ENCODE peak calls at places on chromosome X, in five cellular contexts. O is AG08396; B is activated T-helper 1 cell treated with anti-CD3 and anti-CD28 coated beads, Interleukin-2, amount 50 U/mL, for 16 hours; E is midbrain; I is stimulated activated CD4-positive, alpha-beta T cell treated with anti-CD3 and anti-CD28 coated beads, Interleukin-1b, Interleukin-23, amount 100 ng/mL, for 48 hours. T is an unnamed sample.

GRCh38 chrX:75067931-75068330 is 88.2 kb downstream of the ABCB7 start:
- DNase-seq in O (no peak), B (no peak), E (no peak), I (peak), T (peak)

GRCh38 chrX:147736045-147736444 is 175.7 kb upstream of the FMR1 start:
- DNase-seq in O (no peak), B (no peak), E (no peak), I (no peak), T (no peak)

GRCh38 chrX:105315301-105315700 is 94.8 kb upstream of the TEX13A start:
- DNase-seq in O (no peak), B (no peak), E (no peak), I (no peak), T (no peak)

GRCh38 chrX:16839852-16840460 is 30.2 kb downstream of the RBBP7 start:
- DNase-seq in O (peak), B (no peak), E (no peak), I (peak), T (peak)

GRCh38 chrX:43446752-43447151 is 209.3 kb upstream of the MAOA start:
- DNase-seq in O (no peak), B (no peak), E (no peak), I (no peak), T (no peak)

GRCh38 chrX:16876696-16877095 is 6.5 kb upstream of the RBBP7 start:
- DNase-seq in O (no peak), B (no peak), E (no peak), I (no peak), T (no peak)

GRCh38 chrX:129738466-129739308 is at the start of gene XPNPEP2:
- DNase-seq in O (peak), B (no peak), E (no peak), I (no peak), T (no peak)

GRCh38 chrX:129534816-129535578 is 5.1 kb upstream of the OCRL start:
- DNase-seq in O (peak), B (no peak), E (no peak), I (no peak), T (no peak)

GRCh38 chrX:99095965-99096364 is 1314.1 kb downstream of the PCDH19 start:
- DNase-seq in O (no peak), B (no peak), E (no peak), I (no peak), T (no peak)

GRCh38 chrX:13110427-13111324 is 66.3 kb upstream of the FAM9C start:
- DNase-seq in O (peak), B (no peak), E (peak), I (no peak), T (peak)

GRCh38 chrX:133151320-133151719 is 54.4 kb upstream of the USP26 start:
- DNase-seq in O (no peak), B (no peak), E (no peak), I (no peak), T (no peak)

GRCh38 chrX:8728932-8729331 is 3.0 kb downstream of the ANOS1 start:
- DNase-seq in O (no peak), B (no peak), E (no peak), I (no peak), T (no peak)

GRCh38 chrX:150240643-150240970 is 122.5 kb upstream of the MAMLD1 start:
- DNase-seq in O (no peak), B (no peak), E (no peak), I (no peak), T (no peak)

GRCh38 chrX:103464071-103464773 is 55.1 kb downstream of the RAB40A start:
- DNase-seq in O (peak), B (no peak), E (peak), I (no peak), T (peak)

GRCh38 chrX:136909706-136910564 is 29.4 kb upstream of the RBMX start:
- DNase-seq in O (peak), B (peak), E (peak), I (peak), T (peak)

GRCh38 chrX:19673334-19674040 is 158.2 kb upstream of the MAP3K15 start:
- DNase-seq in O (peak), B (no peak), E (no peak), I (no peak), T (peak)

GRCh38 chrX:24398766-24399165 is 38.3 kb downstream of the SUPT20HL1 start:
- DNase-seq in O (no peak), B (no peak), E (no peak), I (no peak), T (no peak)

GRCh38 chrX:75781618-75782017 is 3.4 kb downstream of the MAGEE2 start:
- DNase-seq in O (no peak), B (no peak), E (peak), I (no peak), T (no peak)

GRCh38 chrX:46588263-46588662 is 14.7 kb downstream of the CHST7 start:
- DNase-seq in O (no peak), B (no peak), E (peak), I (peak), T (peak)

GRCh38 chrX:41666251-41666650 is 22.5 kb upstream of the GPR34 start:
- DNase-seq in O (no peak), B (no peak), E (no peak), I (no peak), T (peak)

GRCh38 chrX:45110494-45110893 is 90.2 kb downstream of the DIPK2B start:
- DNase-seq in O (no peak), B (no peak), E (no peak), I (no peak), T (no peak)

GRCh38 chrX:96394566-96394965 is 290.1 kb upstream of the DIAPH2 start:
- DNase-seq in O (no peak), B (no peak), E (no peak), I (no peak), T (peak)

GRCh38 chrX:125757794-125758564 is 408.1 kb downstream of the DCAF12L2 start:
- DNase-seq in O (no peak), B (no peak), E (no peak), I (no peak), T (no peak)

GRCh38 chrX:38694394-38694793 is 106.9 kb upstream of the MID1IP1 start:
- DNase-seq in O (no peak), B (no peak), E (no peak), I (no peak), T (no peak)

GRCh38 chrX:23503835-23504539 is 163.3 kb upstream of the PRDX4 start:
- DNase-seq in O (peak), B (no peak), E (no peak), I (no peak), T (no peak)

GRCh38 chrX:3743821-3744439 is 30.5 kb upstream of the PRKX start:
- DNase-seq in O (no peak), B (no peak), E (no peak), I (peak), T (peak)

GRCh38 chrX:9997041-9997440 is 29.9 kb downstream of the CLDN34 start:
- DNase-seq in O (no peak), B (no peak), E (no peak), I (no peak), T (no peak)

GRCh38 chrX:155215443-155216178 is 649 bp upstream of the VBP1 start:
- DNase-seq in O (no peak), B (no peak), E (no peak), I (no peak), T (peak)

GRCh38 chrX:47228550-47229270 is 4.1 kb upstream of the USP11 start:
- DNase-seq in O (no peak), B (no peak), E (no peak), I (no peak), T (no peak)

GRCh38 chrX:110803506-110803905 is 7.9 kb upstream of the CHRDL1 start:
- DNase-seq in O (no peak), B (no peak), E (no peak), I (no peak), T (no peak)

GRCh38 chrX:27675493-27675892 is 85.3 kb downstream of the DCAF8L2 start:
- DNase-seq in O (no peak), B (no peak), E (no peak), I (no peak), T (no peak)

GRCh38 chrX:5957506-5957905 is 271.2 kb downstream of the NLGN4X start:
- DNase-seq in O (no peak), B (no peak), E (no peak), I (no peak), T (peak)

GRCh38 chrX:11532291-11533075 is 133.2 kb downstream of the ARHGAP6 start:
- DNase-seq in O (peak), B (no peak), E (no peak), I (no peak), T (no peak)

GRCh38 chrX:18410038-18410437 is 15.4 kb upstream of the CDKL5 start:
- DNase-seq in O (no peak), B (no peak), E (peak), I (no peak), T (peak)

GRCh38 chrX:1466971-1467561 is 14.4 kb upstream of the ASMTL start:
- DNase-seq in O (no peak), B (no peak), E (no peak), I (no peak), T (no peak)

GRCh38 chrX:17737707-17738001 is 361 bp downstream of the SCML1 start:
- DNase-seq in O (no peak), B (no peak), E (no peak), I (no peak), T (no peak)

GRCh38 chrX:24145340-24146186 is 4.0 kb upstream of the ZFX start:
- DNase-seq in O (peak), B (no peak), E (no peak), I (no peak), T (no peak)

GRCh38 chrX:46912673-46913491 is 661 bp downstream of the JADE3 start:
- DNase-seq in O (peak), B (no peak), E (peak), I (peak), T (peak)

GRCh38 chrX:133897593-133898163 is 87.7 kb downstream of the GPC3 start:
- DNase-seq in O (no peak), B (no peak), E (no peak), I (no peak), T (no peak)

GRCh38 chrX:70479970-70480659 is 35.5 kb downstream of the DLG3 start:
- DNase-seq in O (no peak), B (no peak), E (no peak), I (no peak), T (no peak)